ENCODE peak calls at places on chromosomes 7 and 10, in seven cellular contexts. D is neural progenitor cell, S is hepatocyte, F is PC-3, I is OCI-LY7, B is HCT116, Q is SK-N-SH. H is an unnamed sample.

GRCh38 chr7:132536646-132537395 is 39.4 kb downstream of the PLXNA4 start:
- DNase-seq in B (no peak), D (no peak), I (no peak), Q (no peak), F (peak), S (no peak), H (peak)

GRCh38 chr7:107014381-107015023 is 30.0 kb upstream of the PRKAR2B start:
- DNase-seq in B (no peak), D (peak), Q (no peak), S (no peak), I (no peak), F (no peak), H (peak)

GRCh38 chr10:13092446-13093102 is 7.4 kb upstream of the OPTN start:
- DNase-seq in D (no peak), F (no peak), S (no peak), I (no peak), Q (no peak), B (no peak), H (peak)

GRCh38 chr10:58994226-58995057 is 182.0 kb upstream of the PHYHIPL start:
- DNase-seq in D (no peak), Q (no peak), I (no peak), S (peak), F (peak), B (no peak), H (no peak)

GRCh38 chr10:91665842-91666241 is 33.0 kb upstream of the PPP1R3C start:
- DNase-seq in S (no peak), B (no peak), D (no peak), F (no peak), Q (no peak), I (no peak), H (peak)

GRCh38 chr10:37488792-37489657 is 363.6 kb downstream of the ANKRD30A start:
- DNase-seq in F (peak), B (no peak), Q (no peak), D (no peak), S (no peak), I (no peak), H (peak)

GRCh38 chr7:39153647-39154046 is 175.9 kb downstream of the POU6F2 start:
- DNase-seq in S (no peak), B (no peak), Q (peak), F (no peak), I (no peak), D (peak), H (peak)

GRCh38 chr7:93890041-93890463 is 501 bp downstream of the TFPI2 start:
- DNase-seq in B (no peak), D (peak), I (no peak), F (peak), Q (peak), S (peak), H (peak)

GRCh38 chr7:24926623-24927539 is 53.1 kb downstream of the OSBPL3 start:
- DNase-seq in S (no peak), D (no peak), I (no peak), B (no peak), Q (no peak), F (peak), H (peak)

GRCh38 chr7:66374141-66374540 is 169.0 kb downstream of the TPST1 start:
- DNase-seq in S (no peak), I (no peak), Q (no peak), D (no peak), B (no peak), F (no peak), H (no peak)

GRCh38 chr10:62742447-62743105 is 61.9 kb upstream of the ADO start:
- DNase-seq in D (no peak), I (peak), Q (no peak), F (no peak), S (no peak), B (no peak), H (no peak)

GRCh38 chr7:140229591-140230516 is 53.1 kb upstream of the KDM7A start:
- DNase-seq in D (peak), S (no peak), B (no peak), I (no peak), F (no peak), Q (no peak), H (no peak)

GRCh38 chr10:5560844-5561703 is 36.3 kb downstream of the CALML3 start:
- DNase-seq in I (no peak), F (no peak), Q (no peak), D (no peak), S (no peak), B (no peak), H (no peak)

GRCh38 chr10:120423350-120424197 is 33.5 kb upstream of the PLPP4 start:
- DNase-seq in S (peak), I (peak), D (peak), B (peak), Q (peak), F (peak), H (peak)

GRCh38 chr7:70838292-70838907 is 293.5 kb upstream of the GALNT17 start:
- DNase-seq in I (no peak), F (no peak), Q (no peak), S (peak), D (no peak), B (no peak), H (no peak)

GRCh38 chr10:60981012-60981411 is 37.0 kb upstream of the RHOBTB1 start:
- DNase-seq in Q (no peak), D (no peak), F (no peak), I (no peak), B (no peak), S (no peak), H (no peak)

GRCh38 chr7:23547662-23548061 is 15.9 kb upstream of the TRA2A start:
- DNase-seq in F (no peak), S (no peak), I (no peak), Q (no peak), D (no peak), B (no peak), H (no peak)

GRCh38 chr10:6195376-6195775 is 7.4 kb upstream of the PFKFB3 start:
- DNase-seq in S (no peak), B (no peak), I (no peak), Q (no peak), D (no peak), F (no peak), H (peak)

GRCh38 chr10:45023426-45023825 is 22.7 kb downstream of the ZNF22 start:
- DNase-seq in D (peak), S (no peak), F (no peak), I (no peak), B (no peak), Q (no peak), H (peak)

GRCh38 chr10:50275650-50276235 is 24.4 kb upstream of the ASAH2 start:
- DNase-seq in Q (peak), S (peak), D (peak), B (no peak), F (peak), I (peak), H (peak)

GRCh38 chr7:106010331-106010730 is 47.3 kb downstream of the CDHR3 start:
- DNase-seq in B (no peak), D (no peak), F (no peak), I (peak), Q (no peak), S (no peak), H (peak)

DNA sequence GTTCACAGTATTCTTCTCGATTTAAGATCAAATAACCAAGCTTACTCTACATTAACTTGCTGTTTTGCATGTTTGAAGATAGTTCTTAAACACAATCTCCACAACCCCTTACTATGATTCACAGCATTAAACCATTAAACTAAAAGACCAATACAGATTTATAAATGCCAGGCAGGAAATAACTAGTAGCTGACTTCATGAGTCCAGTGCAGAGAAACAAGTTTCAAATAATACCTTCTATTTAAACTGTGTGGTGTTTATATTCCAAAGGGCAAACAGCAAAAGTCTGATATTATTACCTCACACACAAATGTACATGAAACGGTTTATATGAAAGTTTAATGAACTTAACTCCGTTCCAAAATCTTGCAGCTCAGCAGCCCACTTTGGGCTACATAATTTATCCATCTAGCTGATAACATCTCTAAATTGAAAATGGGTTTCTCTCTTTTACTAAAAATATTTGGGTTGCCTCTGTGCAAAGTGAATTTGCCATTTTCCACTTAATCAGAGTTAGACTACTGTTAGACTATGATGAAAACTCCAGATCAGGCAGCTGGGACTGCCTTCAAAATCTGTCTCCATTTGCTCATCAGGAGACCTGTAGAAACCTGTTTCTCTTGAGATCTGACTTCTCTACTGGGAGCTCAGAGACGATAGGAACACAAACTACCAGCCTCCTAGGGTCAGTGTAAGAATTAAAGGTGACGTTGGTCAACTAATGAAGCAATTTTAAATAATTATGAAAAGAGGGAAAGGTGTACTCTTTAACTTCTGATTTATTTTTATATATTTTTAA is 287.3 kb downstream of the FZD1 start:
- DNase-seq in Q (no peak), I (no peak), F (peak), D (no peak), S (no peak), B (no peak), H (peak)
- TF ChIP-seq EZH2phosphoT487 in Q (no peak), I (no peak), F (no peak), D (no peak), S (no peak), B (no peak), H (no peak)

GRCh38 chr7:55070839-55071238 is 52.0 kb downstream of the EGFR start:
- DNase-seq in D (no peak), S (no peak), I (no peak), Q (no peak), B (no peak), F (no peak), H (no peak)

GRCh38 chr7:55071411-55072188 is 52.8 kb downstream of the EGFR start:
- DNase-seq in S (no peak), Q (no peak), D (no peak), I (no peak), B (no peak), F (no peak), H (peak)

GRCh38 chr7:55072251-55072650 is 53.4 kb downstream of the EGFR start:
- DNase-seq in I (no peak), F (no peak), B (no peak), Q (no peak), D (no peak), S (no peak), H (no peak)

GRCh38 chr7:55069271-55069792 is 50.5 kb downstream of the EGFR start:
- DNase-seq in B (no peak), F (no peak), Q (no peak), I (no peak), S (no peak), D (no peak), H (peak)

GRCh38 chr7:55070271-55070743 is 51.5 kb downstream of the EGFR start:
- DNase-seq in F (no peak), S (no peak), I (no peak), Q (no peak), D (no peak), B (no peak), H (no peak)
- H3K4me3 ChIP-seq in F (no peak), S (no peak), I (no peak), Q (no peak), D (no peak), B (no peak), H (no peak)

GRCh38 chr10:34476607-34477006 is 338.5 kb downstream of the PARD3 start:
- DNase-seq in F (no peak), I (no peak), Q (no peak), B (no peak), S (no peak), D (no peak), H (no peak)
- H3K27ac ChIP-seq in F (no peak), I (no peak), Q (peak), B (no peak), S (peak), D (no peak), H (no peak)

DNA sequence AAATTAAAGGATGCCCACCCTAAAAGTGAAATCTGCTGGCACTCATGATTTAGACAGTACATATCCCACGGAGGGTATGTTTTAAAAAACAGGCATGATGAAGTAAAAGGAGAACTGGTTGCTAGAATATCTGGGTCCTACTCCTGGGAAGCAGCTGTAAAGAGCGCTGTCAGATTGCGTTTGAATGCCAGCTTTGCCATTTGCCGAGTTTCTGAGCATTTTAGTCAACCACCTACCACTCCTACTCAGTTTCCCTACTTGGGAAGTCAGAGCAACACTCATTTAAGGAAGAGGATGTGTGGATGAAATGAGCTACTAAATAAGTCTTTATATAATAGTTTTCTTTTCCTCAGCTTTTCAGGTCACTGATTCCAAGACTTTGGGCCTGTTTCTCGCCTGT is 1.1 kb upstream of the UMAD1 start:
- DNase-seq in S (no peak), D (no peak), B (no peak), I (peak), F (no peak), Q (no peak), H (peak)
- TF ChIP-seq EZH2phosphoT487 in S (no peak), D (no peak), B (no peak), I (no peak), F (no peak), Q (no peak), H (no peak)